ENCODE peak calls at places on chromosomes 13 and 19, in six cellular contexts. O, Q, D, A, P and M are unnamed samples.

GRCh38 chr19:4676955-4677731 is 7.0 kb upstream of the MYDGF start:
- DNase-seq in O (no peak), Q (no peak), D (peak; percentile 36), A (no peak), P (peak; percentile 53), M (peak; percentile 53)

GRCh38 chr19:4316940-4317339 is 12.5 kb downstream of the FSD1 start:
- DNase-seq in O (no peak), Q (no peak), D (no peak), A (no peak), P (no peak), M (no peak)

GRCh38 chr19:24049537-24049936 is 37.5 kb upstream of the ZNF254 start:
- DNase-seq in O (no peak), Q (no peak), D (no peak), A (no peak), P (no peak), M (no peak)

GRCh38 chr13:58960909-58961308 is 1202.8 kb downstream of the DIAPH3 start:
- DNase-seq in O (no peak), Q (no peak), D (no peak), A (no peak), P (peak; percentile 7), M (peak; percentile 14)

GRCh38 chr19:16460454-16460853 is 11.3 kb downstream of the EPS15L1 start:
- DNase-seq in O (no peak), Q (no peak), D (no peak), A (no peak), P (no peak), M (no peak)

GRCh38 chr19:38142176-38143035 is 81.6 kb downstream of the DPF1 start:
- DNase-seq in O (no peak), Q (peak; percentile 64), D (peak; percentile 63), A (peak; percentile 49), P (peak; percentile 31), M (peak; percentile 76)

GRCh38 chr13:43014162-43014561 is 9.2 kb upstream of the DNAJC15 start:
- DNase-seq in O (no peak), Q (no peak), D (no peak), A (no peak), P (no peak), M (no peak)

GRCh38 chr13:33146843-33147611 is 130.8 kb downstream of the KL start:
- DNase-seq in O (no peak), Q (no peak), D (no peak), A (no peak), P (no peak), M (no peak)

GRCh38 chr19:58021541-58022282 is 12.1 kb upstream of the ZSCAN1 start:
- DNase-seq in O (no peak), Q (peak; percentile 36), D (peak; percentile 29), A (peak; percentile 59), P (no peak), M (no peak)

GRCh38 chr19:41691268-41691970 is 3.3 kb upstream of the CEACAM7 start:
- DNase-seq in O (no peak), Q (no peak), D (no peak), A (no peak), P (peak; percentile 27), M (peak; percentile 40)

GRCh38 chr19:23996549-23996948 is 81.9 kb downstream of the ZNF726 start:
- DNase-seq in O (no peak), Q (no peak), D (no peak), A (no peak), P (peak; percentile 20), M (peak; percentile 12)

GRCh38 chr19:19552811-19553210 is 14.7 kb downstream of the CILP2 start:
- DNase-seq in O (no peak), Q (no peak), D (peak; percentile 63), A (no peak), P (peak; percentile 45), M (peak; percentile 44)

GRCh38 chr13:53781941-53782340 is 753.3 kb downstream of the OLFM4 start:
- DNase-seq in O (no peak), Q (no peak), D (peak; percentile 8), A (no peak), P (peak; percentile 10), M (peak; percentile 21)

GRCh38 chr19:38849147-38849745 is 540 bp downstream of the HNRNPL start:
- DNase-seq in O (peak; percentile 92), Q (peak; percentile 99), D (peak; percentile 94), A (peak; percentile 94), P (peak; percentile 94), M (peak; percentile 96)

GRCh38 chr19:29487432-29487831 is 38.4 kb upstream of the VSTM2B start:
- DNase-seq in O (no peak), Q (no peak), D (no peak), A (no peak), P (no peak), M (no peak)

GRCh38 chr13:48769107-48769704 is 115.5 kb downstream of the CYSLTR2 start:
- DNase-seq in O (peak; percentile 75), Q (peak; percentile 83), D (peak; percentile 95), A (peak; percentile 100), P (peak; percentile 90), M (peak; percentile 90)

GRCh38 chr13:29436291-29436690 is 159.2 kb downstream of the SLC7A1 start:
- DNase-seq in O (peak; percentile 19), Q (no peak), D (no peak), A (no peak), P (peak; percentile 50), M (peak; percentile 91)

GRCh38 chr13:43579321-43579720 is 207.5 kb downstream of the ENOX1 start:
- DNase-seq in O (no peak), Q (no peak), D (no peak), A (no peak), P (no peak), M (no peak)

GRCh38 chr13:30617315-30618185 is at the start of gene USPL1:
- DNase-seq in O (peak; percentile 99), Q (peak; percentile 98), D (peak; percentile 93), A (peak; percentile 95), P (peak; percentile 96), M (peak; percentile 97)

GRCh38 chr13:27001705-27002104 is 169.9 kb downstream of the USP12 start:
- DNase-seq in O (no peak), Q (no peak), D (no peak), A (no peak), P (no peak), M (no peak)

GRCh38 chr19:47190167-47190727 is 40.8 kb downstream of the BBC3 start:
- DNase-seq in O (peak; percentile 36), Q (peak; percentile 70), D (peak; percentile 12), A (no peak), P (peak; percentile 49), M (peak; percentile 43)

GRCh38 chr13:93686399-93686798 is 459.8 kb downstream of the GPC6 start:
- DNase-seq in O (no peak), Q (no peak), D (no peak), A (no peak), P (no peak), M (no peak)

GRCh38 chr19:41339936-41340335 is 13.8 kb downstream of the TGFB1 start:
- DNase-seq in O (no peak), Q (no peak), D (no peak), A (no peak), P (peak; percentile 38), M (no peak)

GRCh38 chr13:43285891-43286602 is 262.7 kb downstream of the DNAJC15 start:
- DNase-seq in O (no peak), Q (no peak), D (no peak), A (no peak), P (peak; percentile 33), M (no peak)

GRCh38 chr19:46296722-46297431 is at the start of gene HIF3A:
- DNase-seq in O (no peak), Q (peak; percentile 78), D (peak; percentile 78), A (peak; percentile 58), P (no peak), M (no peak)

GRCh38 chr13:39347926-39348901 is 254.8 kb downstream of the LHFPL6 start:
- DNase-seq in O (no peak), Q (no peak), D (peak; percentile 13), A (no peak), P (no peak), M (no peak)

GRCh38 chr13:45522571-45522970 is 57.8 kb downstream of the COG3 start:
- DNase-seq in O (peak; percentile 30), Q (no peak), D (no peak), A (no peak), P (no peak), M (no peak)

GRCh38 chr19:17309962-17310461 is 649 bp downstream of the DDA1 start:
- DNase-seq in O (no peak), Q (no peak), D (no peak), A (no peak), P (no peak), M (no peak)

DNA sequence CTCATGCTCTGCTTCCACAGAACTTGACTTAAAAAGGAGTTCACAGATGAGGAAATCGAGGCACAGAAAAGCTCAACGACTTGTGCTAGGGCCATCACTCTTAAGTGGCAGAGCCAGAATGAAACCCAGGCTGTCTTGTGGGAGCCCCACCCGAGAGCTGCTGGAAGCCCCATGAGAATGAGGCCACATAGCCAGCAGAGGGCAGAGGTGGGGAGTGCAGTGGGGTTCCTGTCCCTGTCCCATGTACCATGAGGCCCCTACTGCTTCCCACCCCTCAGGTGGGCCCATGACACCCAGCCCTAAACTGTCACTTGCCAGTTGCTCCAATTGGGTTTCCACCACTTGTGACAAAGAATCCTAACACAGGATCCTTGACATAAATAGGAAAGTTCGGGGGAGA is 175.9 kb downstream of the IRS2 start:
- DNase-seq in O (no peak), Q (peak; percentile 26), D (no peak), A (peak; percentile 8), P (peak; percentile 25), M (peak; percentile 48)
- TF ChIP-seq CTCF in O (peak; percentile 11), Q (no peak), D (peak; percentile 24), A (no peak), P (peak; percentile 56), M (peak; percentile 21)

GRCh38 chr19:2550431-2551171 is 74.7 kb downstream of the GADD45B start:
- DNase-seq in O (no peak), Q (no peak), D (no peak), A (no peak), P (no peak), M (no peak)
- TF ChIP-seq CTCF in O (no peak), Q (no peak), D (no peak), A (no peak), P (no peak), M (no peak)

GRCh38 chr19:34126966-34127365 is 45.3 kb upstream of the LSM14A start:
- DNase-seq in O (no peak), Q (no peak), D (no peak), A (no peak), P (no peak), M (no peak)

GRCh38 chr19:34124828-34125227 is 47.5 kb upstream of the LSM14A start:
- DNase-seq in O (no peak), Q (no peak), D (peak; percentile 12), A (no peak), P (peak; percentile 8), M (no peak)

GRCh38 chr19:34118879-34119748 is 53.2 kb upstream of the LSM14A start:
- DNase-seq in O (no peak), Q (no peak), D (no peak), A (no peak), P (no peak), M (no peak)

GRCh38 chr19:34120846-34121639 is 51.3 kb upstream of the LSM14A start:
- DNase-seq in O (no peak), Q (no peak), D (peak; percentile 34), A (peak; percentile 21), P (peak; percentile 44), M (peak; percentile 66)
- TF ChIP-seq CTCF in O (peak; percentile 90), Q (no peak), D (peak; percentile 74), A (peak; percentile 36), P (peak; percentile 77), M (peak; percentile 75)

DNA sequence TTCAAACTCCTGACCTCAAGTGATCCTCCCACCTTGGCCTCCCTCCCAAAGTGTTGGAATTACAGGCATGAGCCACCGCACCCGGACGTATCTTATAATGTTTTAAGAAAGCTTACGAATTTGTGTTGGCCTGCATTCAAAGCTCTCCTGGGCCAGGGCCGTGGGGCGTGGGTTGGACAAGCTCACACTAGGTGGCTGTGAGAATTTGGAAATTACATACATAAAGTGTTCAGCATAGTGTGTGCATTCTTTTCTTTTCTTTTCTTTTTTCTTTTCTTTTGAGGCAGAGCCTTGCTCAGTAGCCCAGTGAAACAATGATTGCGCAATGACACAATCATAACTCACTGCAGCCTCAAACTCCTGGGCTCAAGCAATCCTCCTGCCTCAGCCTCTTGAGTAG is 2.6 kb downstream of the ZSWIM4 start:
- DNase-seq in O (no peak), Q (no peak), D (no peak), A (no peak), P (peak; percentile 89), M (peak; percentile 96)
- TF ChIP-seq CTCF in O (no peak), Q (no peak), D (no peak), A (no peak), P (no peak), M (no peak)